ENCODE peak calls at places on chromosomes 16 and 17, in seven cellular contexts. One of them, this sample, is unnamed.

GRCh38 chr16:12518238-12519004 is 285.3 kb downstream of the CPPED1 start:
- DNase-seq in glutamatergic neuron: no peak
- DNase-seq in HFFc6: no peak
- DNase-seq in T-helper 2 cell: no peak
- DNase-seq in amygdala: no peak
- DNase-seq in C1 segment of cervical spinal cord: no peak
- DNase-seq in choroid plexus epithelial cell: no peak
- DNase-seq in this sample: no peak

GRCh38 chr17:67891481-67892119 is 66.3 kb downstream of the BPTF start:
- DNase-seq in glutamatergic neuron: peak; percentile 36
- DNase-seq in HFFc6: peak; percentile 35
- DNase-seq in T-helper 2 cell: no peak
- DNase-seq in amygdala: no peak
- DNase-seq in C1 segment of cervical spinal cord: no peak
- DNase-seq in choroid plexus epithelial cell: peak; percentile 82
- DNase-seq in this sample: peak; percentile 27

GRCh38 chr17:3003401-3004149 is 59.8 kb downstream of the OR1D5 start:
- DNase-seq in glutamatergic neuron: no peak
- DNase-seq in HFFc6: no peak
- DNase-seq in T-helper 2 cell: no peak
- DNase-seq in amygdala: peak; percentile 36
- DNase-seq in C1 segment of cervical spinal cord: peak; percentile 69
- DNase-seq in choroid plexus epithelial cell: no peak
- DNase-seq in this sample: no peak

GRCh38 chr16:72437891-72438290 is 265.9 kb upstream of the PMFBP1 start:
- DNase-seq in glutamatergic neuron: no peak
- DNase-seq in HFFc6: no peak
- DNase-seq in T-helper 2 cell: no peak
- DNase-seq in amygdala: no peak
- DNase-seq in C1 segment of cervical spinal cord: no peak
- DNase-seq in choroid plexus epithelial cell: no peak
- DNase-seq in this sample: no peak

GRCh38 chr16:23587726-23588125 is 8.4 kb downstream of the NDUFAB1 start:
- DNase-seq in glutamatergic neuron: no peak
- DNase-seq in HFFc6: peak; percentile 92
- DNase-seq in T-helper 2 cell: no peak
- DNase-seq in amygdala: no peak
- DNase-seq in C1 segment of cervical spinal cord: no peak
- DNase-seq in choroid plexus epithelial cell: peak; percentile 87
- DNase-seq in this sample: peak; percentile 96

GRCh38 chr16:3026609-3027487 is 3.0 kb downstream of the THOC6 start:
- DNase-seq in glutamatergic neuron: peak; percentile 59
- DNase-seq in HFFc6: no peak
- DNase-seq in T-helper 2 cell: no peak
- DNase-seq in amygdala: no peak
- DNase-seq in C1 segment of cervical spinal cord: no peak
- DNase-seq in choroid plexus epithelial cell: no peak
- DNase-seq in this sample: no peak

GRCh38 chr17:79987890-79988162 is 47.8 kb downstream of the TBC1D16 start:
- DNase-seq in glutamatergic neuron: no peak
- DNase-seq in HFFc6: no peak
- DNase-seq in T-helper 2 cell: no peak
- DNase-seq in amygdala: no peak
- DNase-seq in C1 segment of cervical spinal cord: no peak
- DNase-seq in choroid plexus epithelial cell: no peak
- DNase-seq in this sample: no peak

GRCh38 chr17:68328676-68329075 is 37.4 kb downstream of the ARSG start:
- DNase-seq in glutamatergic neuron: no peak
- DNase-seq in HFFc6: no peak
- DNase-seq in T-helper 2 cell: no peak
- DNase-seq in amygdala: no peak
- DNase-seq in C1 segment of cervical spinal cord: no peak
- DNase-seq in choroid plexus epithelial cell: peak; percentile 67
- DNase-seq in this sample: no peak

GRCh38 chr16:84811529-84811928 is 8.3 kb upstream of the CRISPLD2 start:
- DNase-seq in glutamatergic neuron: no peak
- DNase-seq in HFFc6: no peak
- DNase-seq in T-helper 2 cell: no peak
- DNase-seq in amygdala: no peak
- DNase-seq in C1 segment of cervical spinal cord: no peak
- DNase-seq in choroid plexus epithelial cell: no peak
- DNase-seq in this sample: no peak

GRCh38 chr17:28532063-28532960 is 20.1 kb downstream of the UNC119 start:
- DNase-seq in glutamatergic neuron: no peak
- DNase-seq in HFFc6: no peak
- DNase-seq in T-helper 2 cell: no peak
- DNase-seq in amygdala: no peak
- DNase-seq in C1 segment of cervical spinal cord: no peak
- DNase-seq in choroid plexus epithelial cell: no peak
- DNase-seq in this sample: no peak

GRCh38 chr16:85970712-85971220 is 71.8 kb downstream of the IRF8 start:
- DNase-seq in glutamatergic neuron: no peak
- DNase-seq in HFFc6: no peak
- DNase-seq in T-helper 2 cell: no peak
- DNase-seq in amygdala: no peak
- DNase-seq in C1 segment of cervical spinal cord: no peak
- DNase-seq in choroid plexus epithelial cell: peak; percentile 30
- DNase-seq in this sample: no peak

GRCh38 chr17:30005709-30006320 is 64.4 kb downstream of the EFCAB5 start:
- DNase-seq in glutamatergic neuron: no peak
- DNase-seq in HFFc6: no peak
- DNase-seq in T-helper 2 cell: no peak
- DNase-seq in amygdala: no peak
- DNase-seq in C1 segment of cervical spinal cord: no peak
- DNase-seq in choroid plexus epithelial cell: peak; percentile 43
- DNase-seq in this sample: peak; percentile 44

GRCh38 chr16:14303182-14303618 is 232.1 kb downstream of the MRTFB start:
- DNase-seq in glutamatergic neuron: no peak
- DNase-seq in HFFc6: no peak
- DNase-seq in T-helper 2 cell: no peak
- DNase-seq in amygdala: no peak
- DNase-seq in C1 segment of cervical spinal cord: no peak
- DNase-seq in choroid plexus epithelial cell: peak; percentile 36
- DNase-seq in this sample: no peak

GRCh38 chr16:54231336-54231735 is 55.3 kb downstream of the IRX3 start:
- DNase-seq in glutamatergic neuron: no peak
- DNase-seq in HFFc6: no peak
- DNase-seq in T-helper 2 cell: no peak
- DNase-seq in amygdala: no peak
- DNase-seq in C1 segment of cervical spinal cord: no peak
- DNase-seq in choroid plexus epithelial cell: no peak
- DNase-seq in this sample: no peak

GRCh38 chr16:11583171-11583570 is 3.5 kb downstream of the LITAF start:
- DNase-seq in glutamatergic neuron: no peak
- DNase-seq in HFFc6: peak; percentile 41
- DNase-seq in T-helper 2 cell: no peak
- DNase-seq in amygdala: no peak
- DNase-seq in C1 segment of cervical spinal cord: no peak
- DNase-seq in choroid plexus epithelial cell: peak; percentile 49
- DNase-seq in this sample: peak; percentile 87

GRCh38 chr16:86784267-86784626 is 205.9 kb downstream of the FOXL1 start:
- DNase-seq in glutamatergic neuron: no peak
- DNase-seq in HFFc6: no peak
- DNase-seq in T-helper 2 cell: no peak
- DNase-seq in amygdala: no peak
- DNase-seq in C1 segment of cervical spinal cord: no peak
- DNase-seq in choroid plexus epithelial cell: no peak
- DNase-seq in this sample: no peak

GRCh38 chr16:74743045-74743667 is 31.5 kb downstream of the FA2H start:
- DNase-seq in glutamatergic neuron: no peak
- DNase-seq in HFFc6: no peak
- DNase-seq in T-helper 2 cell: no peak
- DNase-seq in amygdala: no peak
- DNase-seq in C1 segment of cervical spinal cord: no peak
- DNase-seq in choroid plexus epithelial cell: no peak
- DNase-seq in this sample: no peak

GRCh38 chr17:7237761-7238417 is 1.4 kb downstream of the PHF23 start:
- DNase-seq in glutamatergic neuron: peak; percentile 76
- DNase-seq in HFFc6: no peak
- DNase-seq in T-helper 2 cell: peak; percentile 63
- DNase-seq in amygdala: no peak
- DNase-seq in C1 segment of cervical spinal cord: peak; percentile 58
- DNase-seq in choroid plexus epithelial cell: peak; percentile 75
- DNase-seq in this sample: peak; percentile 84

GRCh38 chr17:5297245-5297644 is 15.2 kb downstream of the RABEP1 start:
- DNase-seq in glutamatergic neuron: no peak
- DNase-seq in HFFc6: no peak
- DNase-seq in T-helper 2 cell: no peak
- DNase-seq in amygdala: no peak
- DNase-seq in C1 segment of cervical spinal cord: no peak
- DNase-seq in choroid plexus epithelial cell: no peak
- DNase-seq in this sample: no peak

GRCh38 chr16:19963306-19963705 is 78.7 kb upstream of the GPRC5B start:
- DNase-seq in glutamatergic neuron: no peak
- DNase-seq in HFFc6: no peak
- DNase-seq in T-helper 2 cell: no peak
- DNase-seq in amygdala: no peak
- DNase-seq in C1 segment of cervical spinal cord: no peak
- DNase-seq in choroid plexus epithelial cell: no peak
- DNase-seq in this sample: peak; percentile 52

GRCh38 chr16:53600076-53600475 is 97.1 kb upstream of the AKTIP start:
- DNase-seq in glutamatergic neuron: no peak
- DNase-seq in HFFc6: peak; percentile 5
- DNase-seq in T-helper 2 cell: no peak
- DNase-seq in amygdala: no peak
- DNase-seq in C1 segment of cervical spinal cord: no peak
- DNase-seq in choroid plexus epithelial cell: peak; percentile 3
- DNase-seq in this sample: peak; percentile 15

GRCh38 chr16:46747777-46748651 is at the start of gene MYLK3:
- DNase-seq in glutamatergic neuron: no peak
- DNase-seq in HFFc6: no peak
- DNase-seq in T-helper 2 cell: no peak
- DNase-seq in amygdala: no peak
- DNase-seq in C1 segment of cervical spinal cord: no peak
- DNase-seq in choroid plexus epithelial cell: peak; percentile 65
- DNase-seq in this sample: peak; percentile 55

GRCh38 chr16:65574311-65574966 is 452.6 kb upstream of the CDH11 start:
- DNase-seq in glutamatergic neuron: no peak
- DNase-seq in HFFc6: no peak
- DNase-seq in T-helper 2 cell: no peak
- DNase-seq in amygdala: peak; percentile 3
- DNase-seq in C1 segment of cervical spinal cord: no peak
- DNase-seq in choroid plexus epithelial cell: no peak
- DNase-seq in this sample: no peak

GRCh38 chr17:72008236-72008874 is 112.5 kb upstream of the SOX9 start:
- DNase-seq in glutamatergic neuron: no peak
- DNase-seq in HFFc6: no peak
- DNase-seq in T-helper 2 cell: no peak
- DNase-seq in amygdala: no peak
- DNase-seq in C1 segment of cervical spinal cord: no peak
- DNase-seq in choroid plexus epithelial cell: peak; percentile 23
- DNase-seq in this sample: no peak

GRCh38 chr17:4900231-4901107 is 1.1 kb downstream of the C17orf107 start:
- DNase-seq in glutamatergic neuron: peak; percentile 60
- DNase-seq in HFFc6: no peak
- DNase-seq in T-helper 2 cell: peak; percentile 30
- DNase-seq in amygdala: no peak
- DNase-seq in C1 segment of cervical spinal cord: no peak
- DNase-seq in choroid plexus epithelial cell: no peak
- DNase-seq in this sample: peak; percentile 48

GRCh38 chr16:86577314-86577971 is 906 bp upstream of the FOXL1 start:
- DNase-seq in glutamatergic neuron: no peak
- DNase-seq in HFFc6: no peak
- DNase-seq in T-helper 2 cell: no peak
- DNase-seq in amygdala: no peak
- DNase-seq in C1 segment of cervical spinal cord: no peak
- DNase-seq in choroid plexus epithelial cell: peak; percentile 50
- DNase-seq in this sample: peak; percentile 72

GRCh38 chr17:17824119-17824779 is 12.5 kb downstream of the SREBF1 start:
- DNase-seq in glutamatergic neuron: peak; percentile 48
- DNase-seq in HFFc6: no peak
- DNase-seq in T-helper 2 cell: no peak
- DNase-seq in amygdala: no peak
- DNase-seq in C1 segment of cervical spinal cord: no peak
- DNase-seq in choroid plexus epithelial cell: no peak
- DNase-seq in this sample: peak; percentile 40

This sample was measured in astrocyte of the hippocampus.